ENCODE peak calls at places on chromosomes 16 and 17, in seven cellular contexts. One of them, this sample, is unnamed.

GRCh38 chr17:57976594-57976993 is 11.5 kb downstream of the VEZF1 start:
- DNase-seq in PC-3: no peak
- DNase-seq in esophagus squamous epithelium: no peak
- DNase-seq in mammary epithelial cell: no peak
- DNase-seq in Caco-2: no peak
- DNase-seq in pancreas: no peak
- DNase-seq in fibroblast of lung: no peak
- DNase-seq in this sample: no peak

GRCh38 chr17:66508896-66509843 is 206.8 kb downstream of the PRKCA start:
- DNase-seq in PC-3: peak; percentile 100
- DNase-seq in esophagus squamous epithelium: no peak
- DNase-seq in mammary epithelial cell: peak; percentile 96
- DNase-seq in Caco-2: no peak
- DNase-seq in pancreas: peak; percentile 54
- DNase-seq in fibroblast of lung: peak; percentile 90
- DNase-seq in this sample: peak; percentile 94

GRCh38 chr17:72433797-72434196 is 313.0 kb downstream of the SOX9 start:
- DNase-seq in PC-3: no peak
- DNase-seq in esophagus squamous epithelium: no peak
- DNase-seq in mammary epithelial cell: no peak
- DNase-seq in Caco-2: no peak
- DNase-seq in pancreas: no peak
- DNase-seq in fibroblast of lung: no peak
- DNase-seq in this sample: no peak

GRCh38 chr16:89727406-89728120 is 6.2 kb downstream of the ZNF276 start:
- DNase-seq in PC-3: no peak
- DNase-seq in esophagus squamous epithelium: no peak
- DNase-seq in mammary epithelial cell: no peak
- DNase-seq in Caco-2: no peak
- DNase-seq in pancreas: no peak
- DNase-seq in fibroblast of lung: no peak
- DNase-seq in this sample: no peak

GRCh38 chr16:82043680-82044584 is 8.9 kb downstream of the HSD17B2 start:
- DNase-seq in PC-3: peak; percentile 52
- DNase-seq in esophagus squamous epithelium: no peak
- DNase-seq in mammary epithelial cell: peak; percentile 61
- DNase-seq in Caco-2: no peak
- DNase-seq in pancreas: no peak
- DNase-seq in fibroblast of lung: peak; percentile 99
- DNase-seq in this sample: peak; percentile 64

GRCh38 chr16:88885693-88886253 is 19.3 kb upstream of the PABPN1L start:
- DNase-seq in PC-3: no peak
- DNase-seq in esophagus squamous epithelium: no peak
- DNase-seq in mammary epithelial cell: no peak
- DNase-seq in Caco-2: no peak
- DNase-seq in pancreas: no peak
- DNase-seq in fibroblast of lung: no peak
- DNase-seq in this sample: no peak

GRCh38 chr16:578870-579405 is 9.2 kb downstream of the PIGQ start:
- DNase-seq in PC-3: peak; percentile 48
- DNase-seq in esophagus squamous epithelium: no peak
- DNase-seq in mammary epithelial cell: no peak
- DNase-seq in Caco-2: peak; percentile 49
- DNase-seq in pancreas: peak; percentile 95
- DNase-seq in fibroblast of lung: peak; percentile 71
- DNase-seq in this sample: peak; percentile 77

GRCh38 chr17:7763919-7764318 is 46.4 kb downstream of the DNAH2 start:
- DNase-seq in PC-3: no peak
- DNase-seq in esophagus squamous epithelium: no peak
- DNase-seq in mammary epithelial cell: no peak
- DNase-seq in Caco-2: no peak
- DNase-seq in pancreas: no peak
- DNase-seq in fibroblast of lung: no peak
- DNase-seq in this sample: no peak

GRCh38 chr17:4407851-4408250 is 25.9 kb upstream of the SPNS3 start:
- DNase-seq in PC-3: peak; percentile 29
- DNase-seq in esophagus squamous epithelium: no peak
- DNase-seq in mammary epithelial cell: no peak
- DNase-seq in Caco-2: no peak
- DNase-seq in pancreas: peak; percentile 69
- DNase-seq in fibroblast of lung: peak; percentile 10
- DNase-seq in this sample: peak; percentile 85

GRCh38 chr16:31157136-31157535 is 7.3 kb upstream of the PRSS36 start:
- DNase-seq in PC-3: no peak
- DNase-seq in esophagus squamous epithelium: no peak
- DNase-seq in mammary epithelial cell: no peak
- DNase-seq in Caco-2: no peak
- DNase-seq in pancreas: no peak
- DNase-seq in fibroblast of lung: no peak
- DNase-seq in this sample: no peak

GRCh38 chr17:78314683-78315354 is 45.1 kb downstream of the SOCS3 start:
- DNase-seq in PC-3: no peak
- DNase-seq in esophagus squamous epithelium: no peak
- DNase-seq in mammary epithelial cell: no peak
- DNase-seq in Caco-2: no peak
- DNase-seq in pancreas: no peak
- DNase-seq in fibroblast of lung: no peak
- DNase-seq in this sample: no peak

GRCh38 chr16:3012246-3012645 is 477 bp upstream of the CLDN9 start:
- DNase-seq in PC-3: no peak
- DNase-seq in esophagus squamous epithelium: no peak
- DNase-seq in mammary epithelial cell: no peak
- DNase-seq in Caco-2: no peak
- DNase-seq in pancreas: no peak
- DNase-seq in fibroblast of lung: no peak
- DNase-seq in this sample: no peak

GRCh38 chr17:80152057-80152831 is 5.3 kb upstream of the EIF4A3 start:
- DNase-seq in PC-3: no peak
- DNase-seq in esophagus squamous epithelium: no peak
- DNase-seq in mammary epithelial cell: peak; percentile 37
- DNase-seq in Caco-2: no peak
- DNase-seq in pancreas: no peak
- DNase-seq in fibroblast of lung: peak; percentile 93
- DNase-seq in this sample: no peak

GRCh38 chr16:19517424-19518089 is 4.3 kb downstream of the GDE1 start:
- DNase-seq in PC-3: peak; percentile 92
- DNase-seq in esophagus squamous epithelium: no peak
- DNase-seq in mammary epithelial cell: peak; percentile 79
- DNase-seq in Caco-2: no peak
- DNase-seq in pancreas: no peak
- DNase-seq in fibroblast of lung: peak; percentile 42
- DNase-seq in this sample: peak; percentile 95

GRCh38 chr17:70521821-70522256 is 352.5 kb downstream of the KCNJ2 start:
- DNase-seq in PC-3: peak; percentile 31
- DNase-seq in esophagus squamous epithelium: no peak
- DNase-seq in mammary epithelial cell: no peak
- DNase-seq in Caco-2: no peak
- DNase-seq in pancreas: no peak
- DNase-seq in fibroblast of lung: peak; percentile 60
- DNase-seq in this sample: no peak

GRCh38 chr16:66706506-66706880 is 9.9 kb upstream of the CMTM4 start:
- DNase-seq in PC-3: no peak
- DNase-seq in esophagus squamous epithelium: no peak
- DNase-seq in mammary epithelial cell: no peak
- DNase-seq in Caco-2: no peak
- DNase-seq in pancreas: no peak
- DNase-seq in fibroblast of lung: no peak
- DNase-seq in this sample: no peak

GRCh38 chr16:25689137-25689836 is 2.5 kb upstream of the HS3ST4 start:
- DNase-seq in PC-3: no peak
- DNase-seq in esophagus squamous epithelium: no peak
- DNase-seq in mammary epithelial cell: no peak
- DNase-seq in Caco-2: no peak
- DNase-seq in pancreas: no peak
- DNase-seq in fibroblast of lung: no peak
- DNase-seq in this sample: no peak

GRCh38 chr17:72466199-72466598 is 345.4 kb downstream of the SOX9 start:
- DNase-seq in PC-3: peak; percentile 97
- DNase-seq in esophagus squamous epithelium: no peak
- DNase-seq in mammary epithelial cell: peak; percentile 95
- DNase-seq in Caco-2: peak; percentile 72
- DNase-seq in pancreas: no peak
- DNase-seq in fibroblast of lung: peak; percentile 81
- DNase-seq in this sample: peak; percentile 98

GRCh38 chr17:81608082-81608481 is 28.8 kb downstream of the NPLOC4 start:
- DNase-seq in PC-3: no peak
- DNase-seq in esophagus squamous epithelium: no peak
- DNase-seq in mammary epithelial cell: no peak
- DNase-seq in Caco-2: no peak
- DNase-seq in pancreas: no peak
- DNase-seq in fibroblast of lung: peak; percentile 55
- DNase-seq in this sample: no peak

GRCh38 chr17:13362341-13363122 is 239.2 kb downstream of the HS3ST3A1 start:
- DNase-seq in PC-3: peak; percentile 30
- DNase-seq in esophagus squamous epithelium: no peak
- DNase-seq in mammary epithelial cell: peak; percentile 35
- DNase-seq in Caco-2: no peak
- DNase-seq in pancreas: no peak
- DNase-seq in fibroblast of lung: peak; percentile 86
- DNase-seq in this sample: peak; percentile 3

GRCh38 chr17:7177954-7178477 is 1.2 kb downstream of the ASGR1 start:
- DNase-seq in PC-3: peak; percentile 4
- DNase-seq in esophagus squamous epithelium: no peak
- DNase-seq in mammary epithelial cell: no peak
- DNase-seq in Caco-2: peak; percentile 42
- DNase-seq in pancreas: no peak
- DNase-seq in fibroblast of lung: peak; percentile 48
- DNase-seq in this sample: peak; percentile 18

GRCh38 chr16:59665618-59666220 is 931.6 kb upstream of the GOT2 start:
- DNase-seq in PC-3: no peak
- DNase-seq in esophagus squamous epithelium: no peak
- DNase-seq in mammary epithelial cell: no peak
- DNase-seq in Caco-2: no peak
- DNase-seq in pancreas: no peak
- DNase-seq in fibroblast of lung: no peak
- DNase-seq in this sample: no peak

GRCh38 chr17:74369221-74369620 is 1.9 kb downstream of the GPR142 start:
- DNase-seq in PC-3: no peak
- DNase-seq in esophagus squamous epithelium: no peak
- DNase-seq in mammary epithelial cell: no peak
- DNase-seq in Caco-2: no peak
- DNase-seq in pancreas: no peak
- DNase-seq in fibroblast of lung: no peak
- DNase-seq in this sample: no peak

GRCh38 chr17:77541995-77542394 is 401.2 kb downstream of the SEC14L1 start:
- DNase-seq in PC-3: no peak
- DNase-seq in esophagus squamous epithelium: no peak
- DNase-seq in mammary epithelial cell: no peak
- DNase-seq in Caco-2: no peak
- DNase-seq in pancreas: no peak
- DNase-seq in fibroblast of lung: no peak
- DNase-seq in this sample: no peak

GRCh38 chr17:9104370-9105041 is 83.2 kb downstream of the NTN1 start:
- DNase-seq in PC-3: no peak
- DNase-seq in esophagus squamous epithelium: no peak
- DNase-seq in mammary epithelial cell: no peak
- DNase-seq in Caco-2: no peak
- DNase-seq in pancreas: no peak
- DNase-seq in fibroblast of lung: no peak
- DNase-seq in this sample: no peak
- TF ChIP-seq CTCF in PC-3: no peak
- TF ChIP-seq CTCF in esophagus squamous epithelium: no peak
- TF ChIP-seq CTCF in mammary epithelial cell: no peak
- TF ChIP-seq CTCF in Caco-2: no peak
- TF ChIP-seq CTCF in pancreas: no peak
- TF ChIP-seq CTCF in fibroblast of lung: no peak
- TF ChIP-seq CTCF in this sample: no peak

DNA sequence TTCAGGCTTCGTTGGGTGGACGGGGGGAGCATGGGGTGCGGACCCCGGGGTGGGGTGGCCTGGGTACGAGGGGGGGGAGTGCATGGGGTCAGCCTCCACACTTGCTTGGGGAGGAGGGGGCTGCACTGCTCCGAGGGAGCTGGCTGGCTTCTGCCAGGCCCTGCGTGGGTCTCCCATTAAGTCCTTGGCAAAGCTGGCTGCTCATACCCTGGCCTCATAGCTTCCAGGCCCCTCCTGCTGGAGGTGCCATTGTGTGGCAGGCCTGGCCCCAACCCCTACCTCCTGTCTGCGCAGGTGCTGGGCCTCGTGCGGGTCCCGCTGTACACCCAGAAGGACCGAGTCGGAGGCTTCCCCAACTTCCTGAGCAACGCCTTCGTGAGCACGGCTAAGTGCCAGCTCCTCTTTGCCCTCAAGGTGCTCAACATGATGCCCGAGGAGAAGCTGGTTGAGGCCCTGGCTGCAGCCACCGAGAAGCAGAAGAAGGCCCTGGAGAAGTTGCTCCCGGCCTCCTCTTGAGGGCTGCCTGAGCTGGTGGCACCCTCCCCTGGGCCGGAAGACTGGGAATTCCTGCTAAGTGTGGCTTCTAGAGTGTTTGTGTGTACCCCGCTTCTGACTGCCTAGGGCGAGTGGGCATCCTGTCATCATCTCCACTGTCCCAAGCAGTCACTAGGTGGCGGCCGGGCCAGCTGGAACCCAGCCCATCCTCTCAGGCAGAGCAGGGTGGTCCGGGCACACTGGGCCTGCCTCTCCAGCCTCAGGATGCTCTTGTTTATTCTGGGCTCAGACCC is 1.5 kb downstream of the NUDT16L1 start:
- DNase-seq in PC-3: no peak
- DNase-seq in esophagus squamous epithelium: no peak
- DNase-seq in mammary epithelial cell: no peak
- DNase-seq in Caco-2: no peak
- DNase-seq in pancreas: peak; percentile 82
- DNase-seq in fibroblast of lung: no peak
- DNase-seq in this sample: no peak
- TF ChIP-seq CTCF in PC-3: no peak
- TF ChIP-seq CTCF in esophagus squamous epithelium: no peak
- TF ChIP-seq CTCF in mammary epithelial cell: no peak
- TF ChIP-seq CTCF in Caco-2: no peak
- TF ChIP-seq CTCF in pancreas: no peak
- TF ChIP-seq CTCF in fibroblast of lung: peak; percentile 10
- TF ChIP-seq CTCF in this sample: peak; percentile 15

GRCh38 chr16:78770353-78771091 is 671.1 kb downstream of the WWOX start:
- DNase-seq in PC-3: peak; percentile 5
- DNase-seq in esophagus squamous epithelium: no peak
- DNase-seq in mammary epithelial cell: no peak
- DNase-seq in Caco-2: peak; percentile 71
- DNase-seq in pancreas: peak; percentile 83
- DNase-seq in fibroblast of lung: peak; percentile 1
- DNase-seq in this sample: peak; percentile 6
- TF ChIP-seq CTCF in PC-3: peak; percentile 25
- TF ChIP-seq CTCF in esophagus squamous epithelium: peak; percentile 71
- TF ChIP-seq CTCF in mammary epithelial cell: no peak
- TF ChIP-seq CTCF in Caco-2: peak; percentile 69
- TF ChIP-seq CTCF in pancreas: peak; percentile 82
- TF ChIP-seq CTCF in fibroblast of lung: peak; percentile 55
- TF ChIP-seq CTCF in this sample: peak; percentile 68

GRCh38 chr17:19648475-19649406 is at the start of gene ALDH3A2:
- DNase-seq in PC-3: peak; percentile 97
- DNase-seq in esophagus squamous epithelium: peak; percentile 78
- DNase-seq in mammary epithelial cell: peak; percentile 91
- DNase-seq in Caco-2: peak; percentile 99
- DNase-seq in pancreas: peak; percentile 97
- DNase-seq in fibroblast of lung: peak; percentile 91
- DNase-seq in this sample: peak; percentile 95
- TF ChIP-seq CTCF in PC-3: peak; percentile 29
- TF ChIP-seq CTCF in esophagus squamous epithelium: peak; percentile 12
- TF ChIP-seq CTCF in mammary epithelial cell: no peak
- TF ChIP-seq CTCF in Caco-2: no peak
- TF ChIP-seq CTCF in pancreas: no peak
- TF ChIP-seq CTCF in fibroblast of lung: peak; percentile 33
- TF ChIP-seq CTCF in this sample: no peak

GRCh38 chr16:56493815-56494214 is 26.0 kb downstream of the BBS2 start:
- DNase-seq in PC-3: no peak
- DNase-seq in esophagus squamous epithelium: no peak
- DNase-seq in mammary epithelial cell: no peak
- DNase-seq in Caco-2: no peak
- DNase-seq in pancreas: no peak
- DNase-seq in fibroblast of lung: no peak
- DNase-seq in this sample: no peak
- TF ChIP-seq CTCF in PC-3: no peak
- TF ChIP-seq CTCF in esophagus squamous epithelium: no peak
- TF ChIP-seq CTCF in mammary epithelial cell: no peak
- TF ChIP-seq CTCF in Caco-2: no peak
- TF ChIP-seq CTCF in pancreas: no peak
- TF ChIP-seq CTCF in fibroblast of lung: no peak
- TF ChIP-seq CTCF in this sample: no peak

This sample was measured in epithelial cell of esophagus.